ENCODE peak calls at places on chromosomes 12 and 14, in eight cellular contexts. A is heart right ventricle, C is right lobe of liver, F is dorsolateral prefrontal cortex, K is uterus, B is H9, M is left ventricle myocardium inferior, T is heart left ventricle. Z is an unnamed sample.

GRCh38 chr14:77045570-77045890 is 17.0 kb upstream of the IRF2BPL start:
- DNase-seq in A (no peak), C (no peak), F (no peak), K (no peak), B (no peak), M (no peak), T (peak; percentile 45), Z (no peak)

GRCh38 chr12:45570501-45570900 is 159.0 kb upstream of the ARID2 start:
- DNase-seq in A (no peak), C (no peak), F (no peak), K (no peak), B (no peak), M (no peak), T (no peak), Z (no peak)

GRCh38 chr14:73231874-73232851 is 5.1 kb upstream of the PAPLN start:
- DNase-seq in A (no peak), C (no peak), F (no peak), K (no peak), B (peak; percentile 91), M (no peak), T (no peak), Z (no peak)

GRCh38 chr12:14367097-14367661 is 1.7 kb downstream of the ATF7IP start:
- DNase-seq in A (no peak), C (no peak), F (no peak), K (no peak), B (no peak), M (no peak), T (no peak), Z (peak; percentile 81)

GRCh38 chr14:53881161-53881846 is 75.3 kb downstream of the BMP4 start:
- DNase-seq in A (no peak), C (no peak), F (no peak), K (no peak), B (no peak), M (no peak), T (no peak), Z (peak; percentile 29)

GRCh38 chr14:74609721-74610120 is 2.3 kb downstream of the LTBP2 start:
- DNase-seq in A (no peak), C (no peak), F (no peak), K (no peak), B (no peak), M (no peak), T (no peak), Z (peak; percentile 34)

GRCh38 chr14:88792572-88793258 is at the start of gene EML5:
- DNase-seq in A (peak; percentile 81), C (peak; percentile 90), F (peak; percentile 68), K (peak; percentile 82), B (peak; percentile 77), M (peak; percentile 78), T (peak; percentile 89), Z (peak; percentile 55)

GRCh38 chr12:104090685-104091084 is 26.4 kb downstream of the HCFC2 start:
- DNase-seq in A (no peak), C (no peak), F (no peak), K (no peak), B (no peak), M (no peak), T (no peak), Z (no peak)

GRCh38 chr12:112967306-112967705 is 11.0 kb upstream of the OAS2 start:
- DNase-seq in A (no peak), C (no peak), F (no peak), K (no peak), B (no peak), M (no peak), T (no peak), Z (no peak)

GRCh38 chr14:89576132-89576923 is 159.3 kb upstream of the FOXN3 start:
- DNase-seq in A (no peak), C (no peak), F (no peak), K (no peak), B (peak; percentile 49), M (no peak), T (no peak), Z (peak; percentile 50)

GRCh38 chr12:96427269-96427729 is 27.1 kb upstream of the CDK17 start:
- DNase-seq in A (peak; percentile 51), C (no peak), F (no peak), K (peak; percentile 71), B (peak; percentile 37), M (peak; percentile 22), T (peak; percentile 65), Z (peak; percentile 100)

GRCh38 chr14:20632831-20633771 is 8.4 kb downstream of the OR6S1 start:
- DNase-seq in A (no peak), C (no peak), F (no peak), K (peak; percentile 73), B (peak; percentile 92), M (no peak), T (no peak), Z (peak; percentile 87)

GRCh38 chr12:96989916-96990315 is 82.9 kb downstream of the NEDD1 start:
- DNase-seq in A (no peak), C (no peak), F (no peak), K (no peak), B (peak; percentile 68), M (no peak), T (no peak), Z (peak; percentile 8)

DNA sequence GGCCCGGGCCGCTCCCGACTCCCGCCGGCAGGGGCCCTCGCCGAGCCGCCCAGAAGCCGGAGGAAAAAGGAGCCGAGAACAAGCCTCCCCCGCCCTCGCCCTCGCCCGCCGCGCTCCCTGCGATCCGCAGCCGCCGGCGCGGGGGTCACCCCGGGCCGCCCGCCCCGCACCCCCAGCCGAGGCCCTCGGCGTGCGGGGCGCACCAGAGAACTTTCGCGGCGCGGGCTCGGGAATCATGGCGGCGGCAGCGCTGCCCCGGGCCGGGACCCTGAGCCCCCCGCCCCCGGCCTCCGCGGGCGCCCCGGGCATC is 519 bp downstream of the CDK2AP1 start:
- DNase-seq in A (peak; percentile 79), C (peak; percentile 84), F (peak; percentile 58), K (peak; percentile 73), B (no peak), M (peak; percentile 81), T (peak; percentile 88), Z (peak; percentile 63)
- TF ChIP-seq CTCF in A (peak; percentile 61), C (peak; percentile 72), F (peak; percentile 33), K (peak; percentile 83), B (peak; percentile 54), M (peak; percentile 68), T (peak; percentile 53), Z (peak; percentile 48)

GRCh38 chr12:90951418-90952110 is 3.4 kb downstream of the CCER1 start:
- DNase-seq in A (no peak), C (no peak), F (no peak), K (no peak), B (no peak), M (no peak), T (no peak), Z (no peak)

GRCh38 chr12:90954428-90954827 is 548 bp downstream of the CCER1 start:
- DNase-seq in A (no peak), C (no peak), F (no peak), K (no peak), B (no peak), M (no peak), T (no peak), Z (no peak)

GRCh38 chr12:90954921-90955320 is at the start of gene CCER1:
- DNase-seq in A (no peak), C (no peak), F (no peak), K (no peak), B (no peak), M (no peak), T (no peak), Z (no peak)

GRCh38 chr12:90958995-90959394 is 4.0 kb upstream of the CCER1 start:
- DNase-seq in A (no peak), C (no peak), F (no peak), K (no peak), B (no peak), M (no peak), T (no peak), Z (peak; percentile 57)

GRCh38 chr12:90953956-90954421 is 987 bp downstream of the CCER1 start:
- DNase-seq in A (peak; percentile 11), C (peak; percentile 49), F (no peak), K (no peak), B (peak; percentile 97), M (no peak), T (no peak), Z (no peak)
- TF ChIP-seq CTCF in A (no peak), C (peak; percentile 29), F (no peak), K (no peak), B (peak; percentile 94), M (peak; percentile 36), T (peak; percentile 21), Z (peak; percentile 35)

GRCh38 chr12:2877959-2878732 is 1.1 kb downstream of the RHNO1 start:
- DNase-seq in A (no peak), C (peak; percentile 43), F (no peak), K (no peak), B (peak; percentile 44), M (no peak), T (no peak), Z (peak; percentile 67)

GRCh38 chr12:2879853-2880252 is 2.8 kb downstream of the RHNO1 start:
- DNase-seq in A (no peak), C (no peak), F (no peak), K (no peak), B (no peak), M (no peak), T (no peak), Z (no peak)

GRCh38 chr12:2876431-2877046 is 435 bp downstream of the FOXM1 start:
- DNase-seq in A (no peak), C (no peak), F (no peak), K (no peak), B (no peak), M (no peak), T (no peak), Z (peak; percentile 20)

GRCh38 chr12:2877047-2877958 is at the start of the genes FOXM1 and RHNO1:
- DNase-seq in A (peak; percentile 91), C (peak; percentile 94), F (peak; percentile 97), K (peak; percentile 91), B (peak; percentile 95), M (peak; percentile 89), T (peak; percentile 95), Z (peak; percentile 93)
- TF ChIP-seq CTCF in A (no peak), C (peak; percentile 28), F (peak; percentile 29), K (peak; percentile 34), B (peak; percentile 17), M (peak; percentile 33), T (peak; percentile 39), Z (peak; percentile 18)

DNA sequence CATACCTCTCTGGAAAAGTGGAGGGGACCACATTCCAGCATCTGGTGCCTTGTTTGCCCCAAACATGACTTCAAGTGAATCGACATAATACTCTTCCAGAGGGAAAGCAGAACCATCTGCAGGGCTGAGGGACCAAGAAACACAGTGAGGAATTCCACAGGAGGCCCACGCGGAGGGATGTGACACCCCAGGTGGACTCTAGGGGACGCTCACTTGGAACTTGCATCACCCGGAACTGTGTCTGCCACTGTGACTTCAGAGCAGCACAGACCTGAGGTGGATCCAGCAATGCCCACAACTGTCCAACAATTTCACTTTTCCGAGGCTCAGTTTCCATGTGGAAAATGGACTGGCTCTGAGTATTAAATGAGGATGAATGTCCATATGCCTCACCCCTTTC is 14.3 kb upstream of the CLMN start:
- DNase-seq in A (no peak), C (no peak), F (no peak), K (no peak), B (no peak), M (no peak), T (no peak), Z (no peak)
- TF ChIP-seq CTCF in A (no peak), C (no peak), F (no peak), K (no peak), B (peak; percentile 48), M (no peak), T (no peak), Z (no peak)

GRCh38 chr14:92660571-92660970 is 87.9 kb downstream of the LGMN start:
- DNase-seq in A (no peak), C (peak; percentile 34), F (no peak), K (no peak), B (no peak), M (no peak), T (no peak), Z (no peak)
- TF ChIP-seq CTCF in A (no peak), C (no peak), F (no peak), K (no peak), B (no peak), M (no peak), T (no peak), Z (no peak)

GRCh38 chr14:61453103-61453767 is 131.9 kb downstream of the PRKCH start:
- DNase-seq in A (no peak), C (no peak), F (no peak), K (no peak), B (no peak), M (no peak), T (no peak), Z (no peak)
- TF ChIP-seq CTCF in A (no peak), C (no peak), F (no peak), K (no peak), B (no peak), M (no peak), T (no peak), Z (no peak)

Z was measured in choroid plexus epithelial cell.